ENCODE peak calls at places on chromosome 9, in six cellular contexts. O, K, T, U, S and I are unnamed samples.

GRCh38 chr9:20358201-20358600 is 264.1 kb downstream of the MLLT3 start:
- DNase-seq in S (no peak), T (no peak), O (no peak), K (no peak), U (no peak), I (no peak)

GRCh38 chr9:114034663-114035062 is 43.4 kb downstream of the AMBP start:
- DNase-seq in U (no peak), T (no peak), O (no peak), S (no peak), K (no peak), I (no peak)

GRCh38 chr9:131273146-131273545 is 3.2 kb downstream of the FAM78A start:
- DNase-seq in T (no peak), U (no peak), S (no peak), K (peak; percentile 44), O (peak; percentile 73), I (no peak)

GRCh38 chr9:21357479-21358290 is 7.0 kb upstream of the IFNA6 start:
- DNase-seq in K (no peak), T (no peak), U (peak; percentile 34), S (no peak), O (no peak), I (no peak)

GRCh38 chr9:131657456-131657855 is 82.4 kb downstream of the RAPGEF1 start:
- DNase-seq in U (no peak), S (no peak), K (peak; percentile 52), O (no peak), T (no peak), I (no peak)

GRCh38 chr9:92187989-92188714 is 72.9 kb upstream of the SPTLC1 start:
- DNase-seq in O (no peak), S (no peak), K (no peak), U (no peak), T (no peak), I (no peak)

GRCh38 chr9:72995131-72996024 is 42.5 kb upstream of the ALDH1A1 start:
- DNase-seq in O (no peak), U (no peak), K (no peak), T (no peak), S (no peak), I (no peak)

GRCh38 chr9:74598874-74599273 is 101.7 kb downstream of the RORB start:
- DNase-seq in U (no peak), T (no peak), O (no peak), S (no peak), K (no peak), I (no peak)

GRCh38 chr9:5553211-5553610 is 42.9 kb downstream of the PDCD1LG2 start:
- DNase-seq in K (no peak), S (no peak), T (no peak), U (no peak), O (no peak), I (no peak)

GRCh38 chr9:127449332-127449966 is 1.8 kb downstream of the RPL12 start:
- DNase-seq in O (no peak), S (no peak), K (peak; percentile 30), U (no peak), T (peak; percentile 14), I (no peak)

GRCh38 chr9:78133751-78134150 is 102.1 kb upstream of the CEP78 start:
- DNase-seq in O (no peak), T (no peak), K (no peak), S (no peak), U (no peak), I (no peak)

GRCh38 chr9:129834489-129835127 is 467 bp downstream of the C9orf78 start:
- DNase-seq in S (no peak), K (peak; percentile 33), T (no peak), O (no peak), U (peak; percentile 55), I (no peak)

GRCh38 chr9:129836342-129837007 is 1.2 kb downstream of the USP20 start:
- DNase-seq in O (no peak), T (no peak), U (peak; percentile 24), S (no peak), K (peak; percentile 75), I (no peak)

GRCh38 chr9:129832957-129833356 is 2.1 kb downstream of the C9orf78 start:
- DNase-seq in O (no peak), U (no peak), K (no peak), S (no peak), T (no peak), I (no peak)

GRCh38 chr9:129835128-129835859 is at the start of the genes C9orf78 and USP20:
- DNase-seq in T (peak; percentile 98), K (peak; percentile 99), U (peak; percentile 97), S (peak; percentile 78), O (peak; percentile 98), I (peak; percentile 83)

GRCh38 chr9:129835860-129836223 is 584 bp downstream of the USP20 start:
- DNase-seq in T (no peak), O (no peak), K (no peak), U (peak; percentile 12), S (no peak), I (no peak)
- H3K4me1 ChIP-seq in T (no peaks in the 10 kb centered on the region), O (peaks cover 29% of the 10 kb centered on the region), K (peaks cover 48% of the 10 kb centered on the region), U (peaks cover 64% of the 10 kb centered on the region), S (peaks cover 63% of the 10 kb centered on the region), I (peaks cover 54% of the 10 kb centered on the region)

GRCh38 chr9:87116492-87116891 is 169.2 kb upstream of the GAS1 start:
- DNase-seq in T (peak; percentile 18), S (no peak), K (no peak), U (no peak), O (peak; percentile 13), I (no peak)

GRCh38 chr9:87119328-87119881 is 172.1 kb upstream of the GAS1 start:
- DNase-seq in S (no peak), U (no peak), O (peak; percentile 35), T (no peak), K (no peak), I (no peak)

GRCh38 chr9:87120610-87121009 is 173.3 kb upstream of the GAS1 start:
- DNase-seq in S (no peak), T (no peak), O (no peak), U (no peak), K (no peak), I (no peak)

GRCh38 chr9:87115790-87116189 is 168.5 kb upstream of the GAS1 start:
- DNase-seq in K (no peak), T (no peak), O (no peak), S (no peak), U (no peak), I (no peak)

GRCh38 chr9:87118594-87118993 is 171.3 kb upstream of the GAS1 start:
- DNase-seq in K (no peak), S (no peak), U (no peak), T (peak; percentile 3), O (no peak), I (no peak)
- H3K4me1 ChIP-seq in K (no peaks in the 10 kb centered on the region), S (peaks cover 39% of the 10 kb centered on the region), U (no peaks in the 10 kb centered on the region), T (no peaks in the 10 kb centered on the region), O (peaks cover 44% of the 10 kb centered on the region), I (peaks cover 75% of the 10 kb centered on the region)

GRCh38 chr9:684055-684949 is 157.2 kb upstream of the DMRT1 start:
- DNase-seq in S (no peak), K (no peak), T (peak; percentile 76), U (no peak), O (no peak), I (no peak)

GRCh38 chr9:687034-687785 is 154.3 kb upstream of the DMRT1 start:
- DNase-seq in O (no peak), S (no peak), T (no peak), U (no peak), K (no peak), I (no peak)

GRCh38 chr9:684950-685340 is 156.6 kb upstream of the DMRT1 start:
- DNase-seq in S (no peak), K (no peak), T (no peak), U (no peak), O (no peak), I (no peak)

GRCh38 chr9:687994-688393 is 153.5 kb upstream of the DMRT1 start:
- DNase-seq in U (no peak), S (no peak), T (no peak), O (no peak), K (peak; percentile 50), I (no peak)

DNA sequence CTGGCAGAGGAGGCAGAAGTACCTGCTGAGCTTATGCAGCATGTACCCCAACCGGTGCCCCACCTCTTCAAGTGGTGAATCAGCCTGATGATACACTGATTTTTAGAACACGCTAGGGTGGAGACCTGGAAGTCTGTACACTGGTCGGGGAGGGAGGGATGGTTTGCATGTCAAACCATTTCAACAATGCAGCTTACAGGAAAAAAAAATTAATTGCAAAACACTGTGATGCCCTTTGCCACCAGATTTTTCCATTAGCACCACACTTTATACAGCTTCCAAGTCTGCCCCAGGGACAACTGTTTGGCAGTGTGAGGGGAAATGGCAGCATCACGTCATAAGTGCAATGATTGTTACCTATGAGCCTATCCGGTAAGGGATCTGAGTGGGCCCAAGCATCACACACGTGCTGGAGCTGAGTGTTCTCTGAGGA is 155.1 kb upstream of the DMRT1 start:
- DNase-seq in O (no peak), U (no peak), S (no peak), T (no peak), K (no peak), I (peak; percentile 57)
- H3K4me1 ChIP-seq in O (peaks cover 56% of the 10 kb centered on the region), U (no peaks in the 10 kb centered on the region), S (peaks cover 91% of the 10 kb centered on the region), T (peaks cover 10% of the 10 kb centered on the region), K (peaks cover 12% of the 10 kb centered on the region), I (peaks cover 36% of the 10 kb centered on the region)

GRCh38 chr9:129336130-129336528 is 158.1 kb upstream of the IER5L start:
- DNase-seq in U (no peak), O (no peak), K (no peak), S (no peak), T (peak; percentile 49), I (no peak)
- H3K4me1 ChIP-seq in U (peaks cover 7% of the 10 kb centered on the region), O (peaks cover 54% of the 10 kb centered on the region), K (peaks cover 35% of the 10 kb centered on the region), S (peaks cover 84% of the 10 kb centered on the region), T (peaks cover 18% of the 10 kb centered on the region), I (peaks cover 56% of the 10 kb centered on the region)